ENCODE peak calls at places on chromosomes 6 and 20, in four cellular contexts. A is GM12878, O is HepG2, W is H1. U is an unnamed sample. For H3K4me1, the result is how much of the 10 kb centered on the place peaks cover.

GRCh38 chr20:64185276-64185900 is 21.1 kb downstream of the MYT1 start:
- DNase-seq in W (no peak), O (no peak), A (no peak), U (no peak)

GRCh38 chr20:2874456-2874855 is 1.2 kb downstream of the PTPRA start:
- DNase-seq in O (no peak), W (no peak), A (no peak), U (no peak)

GRCh38 chr6:125765944-125766343 is 16.5 kb downstream of the HEY2 start:
- DNase-seq in W (no peak), O (no peak), A (no peak), U (no peak)

GRCh38 chr6:126367849-126368248 is 27.9 kb downstream of the CENPW start:
- DNase-seq in A (no peak), O (no peak), W (no peak), U (no peak)

GRCh38 chr6:56335733-56336132 is 88.4 kb upstream of the COL21A1 start:
- DNase-seq in O (no peak), W (no peak), A (no peak), U (no peak)

GRCh38 chr6:42342011-42342553 is 109.6 kb downstream of the TRERF1 start:
- DNase-seq in A (no peak), W (no peak), O (no peak), U (no peak)

GRCh38 chr6:82589509-82590206 is 226.0 kb downstream of the TPBG start:
- DNase-seq in O (peak), A (peak), W (peak), U (peak)

GRCh38 chr20:46126440-46127056 is 8.4 kb downstream of the CD40 start:
- DNase-seq in A (no peak), O (peak), W (no peak), U (no peak)

DNA sequence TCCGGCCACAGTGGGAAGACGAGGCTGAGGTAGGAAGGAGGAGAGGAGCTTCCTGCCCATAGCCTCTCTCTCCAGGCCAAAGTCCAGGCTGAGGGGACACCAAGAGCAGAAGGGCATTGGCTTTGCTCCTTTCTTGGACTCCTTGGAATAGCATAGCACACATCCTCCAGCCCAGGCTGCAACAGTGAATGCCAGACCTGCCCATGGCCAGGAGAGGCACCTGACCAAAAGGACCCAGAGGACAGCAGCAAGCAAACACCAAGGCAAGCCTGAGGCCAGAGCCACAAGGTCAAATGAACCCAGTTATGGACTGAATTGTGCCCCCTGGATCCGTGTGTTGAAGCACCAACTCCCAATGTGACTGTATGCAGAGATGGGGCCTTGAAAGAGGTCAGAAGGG is 126.7 kb upstream of the NXT1 start:
- DNase-seq in W (no peak), O (no peak), A (no peak), U (no peak)
- TF ChIP-seq SUZ12 in W (no peak), O (no peak), A (no peak), U (no peak)

DNA sequence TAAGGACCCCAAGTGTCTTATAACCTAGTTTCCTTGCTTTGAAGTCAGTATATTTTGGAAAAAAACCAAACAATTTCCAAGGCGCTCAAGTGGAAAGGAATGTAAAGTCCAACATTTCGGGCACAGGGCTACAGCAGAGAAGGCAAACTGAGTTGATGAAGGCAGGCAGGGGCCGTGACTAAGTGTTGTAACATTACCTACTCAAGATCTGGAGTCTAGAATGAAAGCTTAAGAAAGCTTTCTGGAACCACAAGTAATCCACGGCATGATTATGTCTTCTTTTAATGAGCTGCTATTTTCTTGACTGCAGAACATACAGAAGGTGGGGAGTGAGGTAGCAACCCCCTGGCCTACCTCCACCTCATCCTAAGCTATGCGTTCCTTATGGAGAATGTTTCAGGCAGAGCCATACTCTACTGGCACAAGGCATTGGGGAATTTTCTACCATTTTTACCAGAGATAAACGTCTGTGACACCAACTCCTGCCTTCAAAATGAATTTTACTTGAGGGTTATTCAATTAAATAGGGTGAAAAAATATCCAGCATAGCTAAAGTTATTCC is 4.3 kb downstream of the PPP1R10 start:
- DNase-seq in A (no peak), W (no peak), O (no peak), U (no peak)
- H3K4me1 ChIP-seq in A (under half), W (under half), O (under half), U (under half)

GRCh38 chr6:159106627-159107241 is 61.9 kb upstream of the TAGAP start:
- DNase-seq in W (peak), A (peak), O (peak), U (no peak)

GRCh38 chr6:159105716-159106115 is 60.9 kb upstream of the TAGAP start:
- DNase-seq in A (no peak), O (no peak), W (no peak), U (no peak)

GRCh38 chr6:159104163-159104885 is 59.5 kb upstream of the TAGAP start:
- DNase-seq in O (peak), W (peak), A (no peak), U (peak)

GRCh38 chr6:159103396-159104162 is 58.8 kb upstream of the TAGAP start:
- DNase-seq in A (no peak), O (no peak), W (no peak), U (no peak)

GRCh38 chr6:159104931-159105330 is 60.1 kb upstream of the TAGAP start:
- DNase-seq in A (no peak), W (no peak), O (no peak), U (no peak)
- TF ChIP-seq ZNF274 in A (no peak), W (no peak), O (no peak), U (no peak)

DNA sequence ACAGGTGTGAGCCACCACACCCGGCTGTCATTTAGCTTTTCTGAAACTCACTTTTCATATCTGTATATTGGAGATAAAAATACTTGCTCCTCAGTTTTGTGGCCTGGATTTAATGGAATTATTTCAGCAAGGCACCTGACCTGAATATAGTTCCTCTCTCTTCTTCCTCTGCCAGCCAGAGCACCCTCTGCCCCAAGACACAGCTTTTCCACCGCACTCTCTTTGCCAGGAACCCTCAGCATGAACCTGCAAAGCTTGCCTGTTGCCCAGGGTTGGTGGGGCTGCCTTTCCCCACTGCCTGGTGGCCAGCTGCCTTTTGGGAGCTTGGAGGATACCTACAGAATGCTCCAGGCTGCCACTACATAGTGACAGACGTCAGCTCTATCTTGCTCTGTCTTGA is 3.1 kb downstream of the GTSF1L start:
- DNase-seq in O (no peak), A (no peak), W (no peak), U (no peak)
- TF ChIP-seq SUZ12 in O (no peak), A (no peak), W (no peak), U (no peak)

GRCh38 chr20:49676581-49677291 is 36.9 kb downstream of the B4GALT5 start:
- DNase-seq in O (peak), W (no peak), A (peak), U (no peak)
- H3K4me1 ChIP-seq in O (half or more), W (under half), A (half or more), U (under half)

DNA sequence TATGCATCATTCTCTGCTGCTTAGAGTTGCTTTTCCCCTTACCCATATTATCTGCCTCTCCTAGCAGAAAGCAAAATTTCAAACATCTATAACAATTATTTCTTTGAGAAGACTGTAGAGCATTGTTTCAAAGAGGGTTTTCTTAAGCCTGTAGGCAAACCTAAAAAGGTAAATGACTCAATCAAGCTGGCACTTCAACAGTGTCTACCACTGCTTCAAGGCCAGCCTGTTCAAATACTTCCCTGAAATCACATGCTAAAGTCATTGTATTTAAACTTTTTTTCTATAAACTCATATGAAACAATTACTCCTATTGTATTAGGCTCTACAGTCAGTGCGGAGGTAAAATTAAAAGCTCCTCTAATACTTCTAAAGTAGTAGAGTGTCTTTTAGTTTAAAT is 87.1 kb downstream of the OGFRL1 start:
- DNase-seq in W (no peak), A (no peak), O (peak), U (no peak)
- TF ChIP-seq ZNF274 in W (no peak), A (no peak), O (no peak), U (no peak)

GRCh38 chr20:47181056-47181862 is 175.2 kb downstream of the ZMYND8 start:
- DNase-seq in O (peak), W (no peak), A (no peak), U (peak)
- TF ChIP-seq SUZ12 in O (peak), W (no peak), A (no peak), U (no peak)

DNA sequence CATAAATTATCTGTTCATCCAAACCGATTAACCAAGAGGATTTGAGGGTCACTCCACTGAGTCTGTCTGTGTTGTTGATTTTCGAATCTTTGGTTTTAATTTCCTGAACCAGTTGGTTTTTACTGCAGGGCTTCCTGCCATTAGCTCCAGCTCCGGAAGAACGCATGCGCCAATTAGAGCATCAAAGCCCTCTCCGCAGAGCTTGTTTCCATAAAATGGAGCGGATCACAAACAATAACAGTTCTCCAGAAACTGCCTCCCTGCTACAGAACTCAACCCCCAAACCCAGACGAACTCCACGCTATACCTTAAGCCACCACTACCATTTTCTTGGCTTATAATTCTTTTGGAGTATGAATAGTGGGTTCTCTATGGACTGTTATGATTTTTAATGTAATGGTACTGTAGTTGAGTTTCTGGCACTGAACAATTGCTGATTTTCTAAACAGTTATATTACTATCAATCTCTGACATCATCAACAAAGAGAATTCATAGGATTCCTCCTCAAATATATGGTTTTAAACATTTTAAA is 13.8 kb downstream of the TFAP2A start:
- DNase-seq in W (no peak), O (no peak), A (no peak), U (no peak)
- H3K4me1 ChIP-seq in W (under half), O (under half), A (under half), U (under half)

GRCh38 chr20:931401-931800 is 15.3 kb upstream of the ANGPT4 start:
- DNase-seq in O (no peak), W (no peak), A (no peak), U (no peak)
- TF ChIP-seq ZNF274 in O (no peak), W (no peak), A (no peak), U (no peak)

U was measured in NT2/D1.